ENCODE peak calls at places on chromosomes 7 and 10, in seven cellular contexts. Z is progenitor cell of endocrine pancreas, W is lower lobe of right lung, P is WTC11, V is fibroblast of lung, G is endothelial cell, T is nephron progenitor cell. S is an unnamed sample.

GRCh38 chr7:47627580-47628283 is 45.8 kb upstream of the TNS3 start:
- DNase-seq in Z (no peak), W (no peak), P (no peak), V (no peak), G (no peak), T (no peak), S (no peak)

GRCh38 chr7:6641305-6642035 is 4.4 kb downstream of the ZNF316 start:
- DNase-seq in Z (no peak), W (no peak), P (no peak), V (no peak), G (no peak), T (no peak), S (no peak)

GRCh38 chr10:127424594-127425264 is 124.4 kb upstream of the NPS start:
- DNase-seq in Z (no peak), W (no peak), P (no peak), V (peak; percentile 68), G (no peak), T (no peak), S (no peak)

GRCh38 chr10:77989081-77989724 is 40.1 kb downstream of the POLR3A start:
- DNase-seq in Z (no peak), W (no peak), P (no peak), V (no peak), G (no peak), T (no peak), S (no peak)

GRCh38 chr7:157509226-157509625 is 172.4 kb downstream of the DNAJB6 start:
- DNase-seq in Z (no peak), W (no peak), P (no peak), V (no peak), G (no peak), T (no peak), S (no peak)

GRCh38 chr10:29554660-29555059 is 80.1 kb downstream of the SVIL start:
- DNase-seq in Z (no peak), W (no peak), P (no peak), V (no peak), G (no peak), T (no peak), S (no peak)

GRCh38 chr7:23093546-23093945 is 12.0 kb upstream of the KLHL7 start:
- DNase-seq in Z (no peak), W (no peak), P (no peak), V (no peak), G (no peak), T (no peak), S (no peak)

GRCh38 chr7:101138149-101138870 is 11.4 kb downstream of the SERPINE1 start:
- DNase-seq in Z (peak; percentile 32), W (peak; percentile 70), P (peak; percentile 62), V (peak; percentile 97), G (peak; percentile 66), T (peak; percentile 75), S (peak; percentile 73)

GRCh38 chr7:151206914-151207313 is 3.4 kb downstream of the H2BK1 start:
- DNase-seq in Z (no peak), W (no peak), P (no peak), V (no peak), G (no peak), T (no peak), S (no peak)

GRCh38 chr7:26101471-26102151 is 50.4 kb upstream of the NFE2L3 start:
- DNase-seq in Z (no peak), W (no peak), P (peak; percentile 37), V (no peak), G (no peak), T (peak; percentile 69), S (peak; percentile 25)

GRCh38 chr7:85103352-85103751 is 83.5 kb downstream of the SEMA3D start:
- DNase-seq in Z (no peak), W (no peak), P (no peak), V (peak; percentile 32), G (no peak), T (peak; percentile 29), S (no peak)

GRCh38 chr10:7606977-7607404 is 59.8 kb downstream of the ITIH5 start:
- DNase-seq in Z (no peak), W (no peak), P (no peak), V (peak; percentile 56), G (no peak), T (no peak), S (no peak)

GRCh38 chr10:7601023-7601656 is 65.6 kb downstream of the ITIH5 start:
- DNase-seq in Z (no peak), W (no peak), P (no peak), V (no peak), G (no peak), T (no peak), S (no peak)

GRCh38 chr10:7610017-7610416 is 56.7 kb downstream of the ITIH5 start:
- DNase-seq in Z (no peak), W (no peak), P (no peak), V (no peak), G (no peak), T (no peak), S (no peak)

GRCh38 chr10:7608001-7608400 is 58.8 kb downstream of the ITIH5 start:
- DNase-seq in Z (no peak), W (no peak), P (no peak), V (no peak), G (no peak), T (no peak), S (no peak)

DNA sequence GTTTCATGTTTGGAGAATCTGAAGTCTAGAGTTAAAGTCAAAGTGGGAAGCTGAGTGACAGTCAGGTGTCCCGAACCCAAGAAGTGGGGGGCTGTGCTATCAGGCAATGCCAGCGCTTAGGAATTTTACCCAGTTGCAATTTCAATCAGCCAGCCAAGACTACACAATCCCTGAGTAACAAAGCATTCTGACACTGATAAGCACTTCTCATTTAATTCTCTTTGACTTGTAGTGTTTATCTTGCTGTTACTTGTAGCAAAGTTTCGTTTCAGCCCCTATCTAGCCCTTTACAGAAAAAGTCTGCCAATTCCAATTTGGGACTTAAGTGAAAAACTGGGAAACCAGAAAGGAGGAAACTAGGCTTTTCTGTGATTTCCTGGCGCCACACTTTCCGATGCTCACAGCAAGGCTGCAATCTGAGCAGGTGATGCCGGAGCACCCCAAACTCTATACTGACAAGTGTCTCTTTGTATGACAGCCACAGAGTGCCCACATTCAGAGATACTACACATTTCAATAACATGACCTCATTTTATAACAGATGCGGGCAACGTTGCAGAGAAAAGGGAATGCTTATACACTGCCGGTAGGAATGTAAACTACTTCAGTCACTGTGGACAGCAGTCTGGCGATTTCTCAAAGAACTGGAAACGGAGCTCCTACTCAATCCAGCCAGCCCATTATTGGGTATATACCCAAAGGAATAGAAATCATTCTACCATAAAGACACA is 61.0 kb downstream of the ITIH5 start:
- DNase-seq in Z (no peak), W (no peak), P (no peak), V (peak; percentile 50), G (no peak), T (no peak), S (no peak)
- TF ChIP-seq CTCF in Z (no peak), W (no peak), P (no peak), V (peak; percentile 21), G (no peak), T (no peak), S (no peak)

GRCh38 chr7:30595461-30596042 is 874 bp downstream of the GARS1 start:
- DNase-seq in Z (no peak), W (no peak), P (no peak), V (no peak), G (no peak), T (no peak), S (no peak)

GRCh38 chr7:30594055-30594539 is 581 bp upstream of the GARS1 start:
- DNase-seq in Z (peak; percentile 27), W (peak; percentile 59), P (peak; percentile 53), V (peak; percentile 42), G (peak; percentile 26), T (peak; percentile 42), S (peak; percentile 32)

GRCh38 chr7:30594540-30595460 is at the start of gene GARS1:
- DNase-seq in Z (peak; percentile 78), W (peak; percentile 95), P (peak; percentile 84), V (peak; percentile 92), G (peak; percentile 87), T (peak; percentile 85), S (peak; percentile 89)

GRCh38 chr7:30596721-30597120 is 2.0 kb downstream of the GARS1 start:
- DNase-seq in Z (no peak), W (no peak), P (no peak), V (peak; percentile 13), G (no peak), T (no peak), S (no peak)

DNA sequence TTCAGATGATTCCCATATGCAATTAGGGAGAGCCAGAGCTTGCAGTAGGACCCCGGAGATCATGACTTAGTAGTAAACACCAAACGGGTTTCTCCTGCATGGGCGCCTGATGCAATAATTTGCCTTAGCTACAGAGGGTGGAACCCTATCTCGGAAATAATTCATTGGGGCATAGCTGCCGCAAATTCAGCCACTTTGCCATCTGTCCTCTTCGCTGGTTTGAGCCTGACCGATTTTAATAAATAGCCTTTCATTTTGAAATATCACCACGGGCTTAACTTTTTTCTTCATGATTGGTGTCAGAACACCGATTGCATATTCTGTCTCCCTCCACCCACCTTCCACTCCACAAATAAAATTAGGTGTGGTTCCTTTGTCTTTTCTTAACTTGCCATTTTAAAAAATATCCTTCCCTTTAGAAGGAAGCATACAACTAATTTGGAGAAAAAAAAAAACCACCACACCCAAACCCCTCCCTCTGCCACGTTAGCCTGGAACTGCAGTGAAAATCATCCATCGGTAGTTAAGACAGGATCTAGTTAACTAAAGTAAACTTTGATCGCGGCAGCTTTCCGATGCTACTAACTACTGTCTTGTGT is 1.5 kb downstream of the GARS1 start:
- DNase-seq in Z (no peak), W (no peak), P (no peak), V (peak; percentile 63), G (no peak), T (peak; percentile 8), S (peak; percentile 19)
- TF ChIP-seq CTCF in Z (no peak), W (no peak), P (no peak), V (no peak), G (no peak), T (no peak), S (no peak)

GRCh38 chr7:8271960-8272359 is 10.0 kb upstream of the ICA1 start:
- DNase-seq in Z (no peak), W (no peak), P (no peak), V (no peak), G (no peak), T (no peak), S (no peak)
- TF ChIP-seq CTCF in Z (no peak), W (no peak), P (no peak), V (no peak), G (no peak), T (no peak), S (no peak)

GRCh38 chr10:12975266-12975665 is 26.2 kb downstream of the CCDC3 start:
- DNase-seq in Z (no peak), W (no peak), P (no peak), V (no peak), G (peak; percentile 9), T (no peak), S (no peak)
- TF ChIP-seq CTCF in Z (peak; percentile 44), W (no peak), P (no peak), V (peak; percentile 5), G (peak; percentile 15), T (no peak), S (no peak)

GRCh38 chr10:124465777-124466488 is 4.3 kb downstream of the LHPP start:
- DNase-seq in Z (no peak), W (no peak), P (no peak), V (no peak), G (no peak), T (no peak), S (no peak)
- TF ChIP-seq CTCF in Z (no peak), W (no peak), P (no peak), V (no peak), G (no peak), T (no peak), S (no peak)

S was measured in glutamatergic neuron.